ENCODE peak calls at places on chromosomes 1 and 21, in four cellular contexts. M is IMR-90, L is GM12878, P is K562. C is an unnamed sample.

GRCh38 chr1:160353223-160353622 is 10.0 kb downstream of the NCSTN start:
- DNase-seq in M (peak; percentile 47), L (no peak), P (no peak), C (no peak)

GRCh38 chr1:107879338-107879737 is 85.6 kb downstream of the VAV3 start:
- DNase-seq in M (no peak), L (no peak), P (no peak), C (no peak)

GRCh38 chr1:185679220-185679619 is 55.0 kb upstream of the HMCN1 start:
- DNase-seq in M (no peak), L (no peak), P (no peak), C (no peak)

GRCh38 chr1:111516008-111516535 is 12.6 kb upstream of the ADORA3 start:
- DNase-seq in M (peak; percentile 82), L (no peak), P (peak; percentile 48), C (peak; percentile 75)

GRCh38 chr1:13762642-13763041 is 62.7 kb downstream of the PRDM2 start:
- DNase-seq in M (no peak), L (no peak), P (no peak), C (no peak)

GRCh38 chr1:34742667-34743270 is 12.1 kb upstream of the GJB5 start:
- DNase-seq in M (peak; percentile 41), L (peak; percentile 2), P (peak; percentile 93), C (peak; percentile 61)

GRCh38 chr1:15290382-15290781 is 43.4 kb downstream of the FHAD1 start:
- DNase-seq in M (peak; percentile 98), L (no peak), P (no peak), C (no peak)

GRCh38 chr1:247445775-247446364 is 12.0 kb downstream of the OR2B11 start:
- DNase-seq in M (no peak), L (no peak), P (no peak), C (no peak)

GRCh38 chr21:28359300-28359699 is 633.4 kb downstream of the LTN1 start:
- DNase-seq in M (no peak), L (no peak), P (no peak), C (no peak)

GRCh38 chr21:43645414-43645891 is 13.8 kb downstream of the HSF2BP start:
- DNase-seq in M (peak; percentile 82), L (no peak), P (no peak), C (peak; percentile 84)

GRCh38 chr1:6873298-6874015 is 88.2 kb downstream of the CAMTA1 start:
- DNase-seq in M (peak; percentile 59), L (no peak), P (no peak), C (no peak)

GRCh38 chr1:2314803-2315710 is 76.3 kb downstream of the MORN1 start:
- DNase-seq in M (peak; percentile 39), L (no peak), P (peak; percentile 97), C (peak; percentile 29)

GRCh38 chr1:8378202-8378601 is 60.3 kb downstream of the SLC45A1 start:
- DNase-seq in M (peak; percentile 64), L (no peak), P (no peak), C (no peak)

GRCh38 chr1:209652121-209652742 is at the start of gene LAMB3:
- DNase-seq in M (no peak), L (no peak), P (peak; percentile 39), C (no peak)

GRCh38 chr1:163747261-163747660 is 425.5 kb downstream of the NUF2 start:
- DNase-seq in M (no peak), L (no peak), P (no peak), C (no peak)

GRCh38 chr1:85934531-85934930 is 222.0 kb downstream of the COL24A1 start:
- DNase-seq in M (peak; percentile 31), L (no peak), P (no peak), C (no peak)

GRCh38 chr1:224615861-224616760 is at the start of gene CNIH3:
- DNase-seq in M (peak; percentile 55), L (no peak), P (no peak), C (no peak)

GRCh38 chr21:38619865-38620513 is 121.7 kb upstream of the ERG start:
- DNase-seq in M (no peak), L (no peak), P (no peak), C (no peak)

GRCh38 chr1:45550401-45551305 is at the start of gene AKR1A1:
- DNase-seq in M (peak; percentile 78), L (peak; percentile 74), P (peak; percentile 91), C (peak; percentile 90)

GRCh38 chr1:40870135-40870728 is 8.1 kb upstream of the CITED4 start:
- DNase-seq in M (peak; percentile 56), L (no peak), P (no peak), C (no peak)

GRCh38 chr1:116508984-116509980 is 61.5 kb downstream of the CD58 start:
- DNase-seq in M (peak; percentile 84), L (no peak), P (no peak), C (peak; percentile 68)

GRCh38 chr1:91557039-91557690 is 56.5 kb downstream of the CDC7 start:
- DNase-seq in M (peak; percentile 30), L (no peak), P (no peak), C (peak; percentile 58)

GRCh38 chr1:91553196-91553595 is 52.5 kb downstream of the CDC7 start:
- DNase-seq in M (peak; percentile 80), L (no peak), P (no peak), C (no peak)

GRCh38 chr1:91555821-91556531 is 55.3 kb downstream of the CDC7 start:
- DNase-seq in M (peak; percentile 98), L (no peak), P (peak; percentile 33), C (peak; percentile 58)

GRCh38 chr1:91556556-91556955 is 55.9 kb downstream of the CDC7 start:
- DNase-seq in M (no peak), L (no peak), P (no peak), C (no peak)

DNA sequence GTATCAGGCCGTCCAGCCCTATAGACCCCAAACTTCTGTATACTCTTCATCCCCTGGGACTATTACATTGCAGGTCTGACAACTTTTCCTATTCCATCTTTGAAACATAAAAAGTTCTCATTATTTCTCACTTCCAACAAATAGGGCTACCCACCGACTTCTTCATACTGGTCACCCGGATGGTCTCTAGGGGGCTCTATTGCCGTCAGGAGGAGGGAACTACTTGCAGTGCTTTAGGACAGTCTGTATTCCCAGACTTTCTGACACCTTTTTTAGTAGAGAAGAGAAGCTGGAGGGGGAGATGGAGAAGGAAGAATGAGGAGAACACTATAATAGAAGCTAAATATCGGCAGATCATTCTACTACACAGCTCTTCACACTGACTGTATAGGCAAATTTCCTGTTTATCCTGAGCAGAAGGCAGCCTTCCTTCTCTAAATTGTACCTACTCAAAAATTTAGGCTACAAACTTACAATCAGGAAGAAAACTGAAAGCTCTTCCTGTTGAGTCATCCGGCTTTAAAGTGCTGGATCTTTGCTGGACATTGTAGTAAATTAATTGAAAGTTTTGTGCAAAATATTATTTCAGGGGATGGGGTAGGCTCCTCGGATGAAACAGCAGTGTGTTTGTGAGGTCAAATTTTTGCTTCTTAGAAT is 54.6 kb downstream of the CDC7 start:
- DNase-seq in M (peak; percentile 54), L (no peak), P (no peak), C (peak; percentile 64)
- TF ChIP-seq FOS in M (no peak), L (no peak), P (no peak), C (peak; percentile 79)

GRCh38 chr1:59481915-59482505 is 185.1 kb downstream of the FGGY start:
- DNase-seq in M (peak; percentile 75), L (no peak), P (no peak), C (no peak)

GRCh38 chr1:59485949-59486348 is 189.1 kb downstream of the FGGY start:
- DNase-seq in M (no peak), L (no peak), P (no peak), C (peak; percentile 20)

GRCh38 chr1:59485171-59485570 is 188.3 kb downstream of the FGGY start:
- DNase-seq in M (no peak), L (no peak), P (no peak), C (no peak)

GRCh38 chr1:59486595-59486994 is 189.7 kb downstream of the FGGY start:
- DNase-seq in M (peak; percentile 16), L (no peak), P (no peak), C (no peak)

GRCh38 chr1:59484090-59484489 is 187.2 kb downstream of the FGGY start:
- DNase-seq in M (peak; percentile 94), L (no peak), P (no peak), C (peak; percentile 79)
- TF ChIP-seq FOS in M (peak; percentile 94), L (no peak), P (no peak), C (peak; percentile 98)

GRCh38 chr1:32266926-32267645 is 16.0 kb downstream of the LCK start:
- DNase-seq in M (peak; percentile 84), L (no peak), P (no peak), C (peak; percentile 95)
- TF ChIP-seq FOS in M (no peak), L (no peak), P (no peak), C (peak; percentile 56)

DNA sequence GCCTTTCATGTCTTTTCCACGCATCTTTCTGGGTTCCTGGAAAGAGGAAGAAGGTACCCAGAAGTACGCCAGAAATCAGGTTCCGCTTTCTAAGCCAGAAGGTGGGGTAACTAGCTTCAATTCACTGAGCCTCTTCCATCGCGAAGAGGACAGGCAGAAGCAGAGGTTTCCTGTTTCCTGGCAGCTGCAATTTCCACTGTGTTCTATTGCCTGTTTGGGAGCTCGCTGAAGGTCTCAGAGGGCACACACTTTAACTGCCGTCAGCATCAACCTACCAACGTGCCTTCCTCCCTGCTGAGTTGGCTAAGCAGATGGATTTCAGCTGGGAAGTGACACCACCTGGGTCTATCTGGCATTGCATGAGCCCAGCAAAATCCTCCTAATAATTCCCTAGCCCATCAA is 10.0 kb downstream of the NCF2 start:
- DNase-seq in M (no peak), L (no peak), P (no peak), C (peak; percentile 49)
- TF ChIP-seq FOS in M (no peak), L (no peak), P (no peak), C (no peak)

GRCh38 chr21:16117851-16118592 is 388.2 kb downstream of the USP25 start:
- DNase-seq in M (peak; percentile 88), L (no peak), P (no peak), C (peak; percentile 93)
- TF ChIP-seq FOS in M (no peak), L (no peak), P (no peak), C (peak; percentile 78)

C was measured in endothelial cell of umbilical vein.